ENCODE peak calls at places on chromosomes 1 and 21, in five cellular contexts. One of them, this sample, is unnamed.
A peak's percentile ranks its signal among the peaks of the same experiment; 100 is the strongest.

GRCh38 chr1:227317541-227318002 is 720 bp downstream of the CDC42BPA start:
- DNase-seq in T47D: peak; percentile 77
- DNase-seq in hepatocyte: peak; percentile 77
- DNase-seq in small intestine: peak; percentile 78
- DNase-seq in SJSA1: peak; percentile 79
- DNase-seq in this sample: peak; percentile 16

GRCh38 chr1:87224209-87224608 is 104.5 kb upstream of the LMO4 start:
- DNase-seq in T47D: no peak
- DNase-seq in hepatocyte: no peak
- DNase-seq in small intestine: no peak
- DNase-seq in SJSA1: peak; percentile 77
- DNase-seq in this sample: peak; percentile 21

GRCh38 chr1:47584249-47584648 is 146.4 kb downstream of the FOXD2 start:
- DNase-seq in SJSA1: no peak
- DNase-seq in T47D: no peak
- DNase-seq in hepatocyte: no peak
- DNase-seq in small intestine: no peak
- DNase-seq in this sample: no peak

GRCh38 chr1:54016343-54017282 is 1.4 kb downstream of the LDLRAD1 start:
- DNase-seq in SJSA1: peak; percentile 49
- DNase-seq in small intestine: peak; percentile 76
- DNase-seq in hepatocyte: peak; percentile 81
- DNase-seq in T47D: peak; percentile 92
- DNase-seq in this sample: peak; percentile 68

GRCh38 chr1:186626533-186626932 is 53.7 kb downstream of the PTGS2 start:
- DNase-seq in T47D: no peak
- DNase-seq in hepatocyte: no peak
- DNase-seq in SJSA1: no peak
- DNase-seq in small intestine: no peak
- DNase-seq in this sample: no peak

GRCh38 chr1:67683306-67683705 is 1.7 kb upstream of the GADD45A start:
- DNase-seq in small intestine: peak; percentile 57
- DNase-seq in T47D: no peak
- DNase-seq in SJSA1: no peak
- DNase-seq in hepatocyte: no peak
- DNase-seq in this sample: no peak

GRCh38 chr1:46039571-46040052 is 92.8 kb downstream of the PIK3R3 start:
- DNase-seq in T47D: no peak
- DNase-seq in hepatocyte: no peak
- DNase-seq in SJSA1: no peak
- DNase-seq in small intestine: peak; percentile 59
- DNase-seq in this sample: no peak

GRCh38 chr1:108877858-108878257 is 1.1 kb downstream of the GPSM2 start:
- DNase-seq in small intestine: peak; percentile 37
- DNase-seq in SJSA1: peak; percentile 32
- DNase-seq in T47D: peak; percentile 14
- DNase-seq in hepatocyte: no peak
- DNase-seq in this sample: no peak

GRCh38 chr21:42670884-42671283 is 17.5 kb downstream of the PDE9A start:
- DNase-seq in SJSA1: no peak
- DNase-seq in T47D: no peak
- DNase-seq in small intestine: no peak
- DNase-seq in hepatocyte: no peak
- DNase-seq in this sample: no peak

GRCh38 chr1:17281775-17282181 is 26.2 kb upstream of the PADI4 start:
- DNase-seq in T47D: no peak
- DNase-seq in SJSA1: no peak
- DNase-seq in small intestine: no peak
- DNase-seq in hepatocyte: no peak
- DNase-seq in this sample: no peak

GRCh38 chr21:45623436-45623835 is 20.1 kb upstream of the PCBP3 start:
- DNase-seq in hepatocyte: no peak
- DNase-seq in T47D: no peak
- DNase-seq in small intestine: no peak
- DNase-seq in SJSA1: no peak
- DNase-seq in this sample: no peak

GRCh38 chr21:45818904-45819285 is 162.7 kb upstream of the COL6A1 start:
- DNase-seq in T47D: no peak
- DNase-seq in SJSA1: peak; percentile 83
- DNase-seq in hepatocyte: peak; percentile 69
- DNase-seq in small intestine: peak; percentile 28
- DNase-seq in this sample: no peak

GRCh38 chr1:7869136-7869905 is 16.5 kb upstream of the UTS2 start:
- DNase-seq in hepatocyte: no peak
- DNase-seq in SJSA1: no peak
- DNase-seq in small intestine: no peak
- DNase-seq in T47D: no peak
- DNase-seq in this sample: no peak

GRCh38 chr1:241507189-241507820 is 12.2 kb downstream of the FH start:
- DNase-seq in small intestine: no peak
- DNase-seq in hepatocyte: no peak
- DNase-seq in SJSA1: no peak
- DNase-seq in T47D: no peak
- DNase-seq in this sample: no peak

GRCh38 chr1:110671323-110671722 is 3.4 kb downstream of the KCNA3 start:
- DNase-seq in hepatocyte: no peak
- DNase-seq in SJSA1: no peak
- DNase-seq in T47D: no peak
- DNase-seq in small intestine: no peak
- DNase-seq in this sample: no peak

GRCh38 chr1:9906466-9906865 is 3.6 kb downstream of the CTNNBIP1 start:
- DNase-seq in T47D: no peak
- DNase-seq in SJSA1: no peak
- DNase-seq in hepatocyte: no peak
- DNase-seq in small intestine: no peak
- DNase-seq in this sample: no peak

GRCh38 chr21:14480601-14481000 is 65.5 kb downstream of the SAMSN1 start:
- DNase-seq in small intestine: no peak
- DNase-seq in hepatocyte: no peak
- DNase-seq in T47D: no peak
- DNase-seq in SJSA1: no peak
- DNase-seq in this sample: peak; percentile 17

GRCh38 chr1:204678721-204679455 is 6.7 kb downstream of the LRRN2 start:
- DNase-seq in SJSA1: no peak
- DNase-seq in T47D: no peak
- DNase-seq in hepatocyte: no peak
- DNase-seq in small intestine: no peak
- DNase-seq in this sample: no peak

GRCh38 chr1:229037806-229038405 is 233.0 kb upstream of the RAB4A start:
- DNase-seq in small intestine: no peak
- DNase-seq in hepatocyte: no peak
- DNase-seq in T47D: no peak
- DNase-seq in SJSA1: no peak
- DNase-seq in this sample: no peak

GRCh38 chr1:82423174-82423815 is 622.6 kb downstream of the ADGRL2 start:
- DNase-seq in small intestine: no peak
- DNase-seq in T47D: no peak
- DNase-seq in SJSA1: no peak
- DNase-seq in hepatocyte: no peak
- DNase-seq in this sample: no peak

GRCh38 chr1:172252296-172252695 is 168.2 kb upstream of the C1orf105 start:
- DNase-seq in T47D: no peak
- DNase-seq in SJSA1: no peak
- DNase-seq in hepatocyte: no peak
- DNase-seq in small intestine: no peak
- DNase-seq in this sample: no peak

GRCh38 chr1:70044832-70045231 is 160.5 kb downstream of the LRRC40 start:
- DNase-seq in T47D: no peak
- DNase-seq in SJSA1: peak; percentile 85
- DNase-seq in small intestine: no peak
- DNase-seq in hepatocyte: no peak
- DNase-seq in this sample: no peak

GRCh38 chr1:178337091-178337726 is 159.6 kb downstream of the CLEC20A start:
- DNase-seq in hepatocyte: no peak
- DNase-seq in small intestine: no peak
- DNase-seq in SJSA1: peak; percentile 25
- DNase-seq in T47D: peak; percentile 64
- DNase-seq in this sample: no peak

GRCh38 chr1:115559987-115560386 is 81.8 kb upstream of the VANGL1 start:
- DNase-seq in T47D: no peak
- DNase-seq in hepatocyte: no peak
- DNase-seq in SJSA1: no peak
- DNase-seq in small intestine: no peak
- DNase-seq in this sample: no peak

GRCh38 chr1:58812926-58813325 is 29.1 kb upstream of the JUN start:
- DNase-seq in hepatocyte: no peak
- DNase-seq in T47D: no peak
- DNase-seq in SJSA1: no peak
- DNase-seq in small intestine: peak; percentile 44
- DNase-seq in this sample: no peak

GRCh38 chr1:58290685-58291372 is 255.7 kb downstream of the OMA1 start:
- DNase-seq in hepatocyte: peak; percentile 72
- DNase-seq in SJSA1: no peak
- DNase-seq in T47D: peak; percentile 40
- DNase-seq in small intestine: no peak
- DNase-seq in this sample: no peak

GRCh38 chr1:46480959-46481646 is 8.5 kb upstream of the DMBX1 start:
- DNase-seq in T47D: no peak
- DNase-seq in hepatocyte: no peak
- DNase-seq in SJSA1: no peak
- DNase-seq in small intestine: no peak
- DNase-seq in this sample: no peak

GRCh38 chr1:171438441-171438840 is 46.9 kb upstream of the PRRC2C start:
- DNase-seq in T47D: no peak
- DNase-seq in hepatocyte: peak; percentile 42
- DNase-seq in SJSA1: peak; percentile 65
- DNase-seq in small intestine: no peak
- DNase-seq in this sample: peak; percentile 72

GRCh38 chr1:173126421-173126820 is 75.7 kb upstream of the TNFSF18 start:
- DNase-seq in SJSA1: no peak
- DNase-seq in hepatocyte: no peak
- DNase-seq in T47D: no peak
- DNase-seq in small intestine: no peak
- DNase-seq in this sample: no peak

GRCh38 chr1:167533851-167534300 is 15.5 kb upstream of the CD247 start:
- DNase-seq in hepatocyte: peak; percentile 83
- DNase-seq in small intestine: peak; percentile 82
- DNase-seq in SJSA1: peak; percentile 49
- DNase-seq in T47D: peak; percentile 85
- DNase-seq in this sample: peak; percentile 92

GRCh38 chr1:21552715-21553114 is 43.5 kb downstream of the ALPL start:
- DNase-seq in small intestine: no peak
- DNase-seq in hepatocyte: no peak
- DNase-seq in T47D: no peak
- DNase-seq in SJSA1: peak; percentile 91
- DNase-seq in this sample: no peak

GRCh38 chr1:237864338-237865244 is 26.1 kb downstream of the ZP4 start:
- DNase-seq in T47D: peak; percentile 74
- DNase-seq in hepatocyte: peak; percentile 85
- DNase-seq in small intestine: peak; percentile 67
- DNase-seq in SJSA1: no peak
- DNase-seq in this sample: peak; percentile 35

GRCh38 chr1:220813013-220813412 is 26.3 kb downstream of the MTARC1 start:
- DNase-seq in hepatocyte: no peak
- DNase-seq in small intestine: no peak
- DNase-seq in T47D: no peak
- DNase-seq in SJSA1: no peak
- DNase-seq in this sample: no peak

GRCh38 chr1:11650331-11650991 is 3.8 kb downstream of the FBXO2 start:
- DNase-seq in SJSA1: peak; percentile 33
- DNase-seq in hepatocyte: peak; percentile 88
- DNase-seq in T47D: peak; percentile 75
- DNase-seq in small intestine: peak; percentile 59
- DNase-seq in this sample: peak; percentile 35

This sample was measured in lower leg skin.